ENCODE peak calls at places on chromosomes 1 and 21, in five cellular contexts. P is HepG2, S is K562, M is GM23338, G is GM12878. H is an unnamed sample.
A peak's percentile ranks its signal among the peaks of the same experiment; 100 is the strongest.

GRCh38 chr1:87330201-87330953 is 1.7 kb downstream of the LMO4 start:
- DNase-seq in P (no peak), S (peak; percentile 56), M (peak; percentile 79), G (no peak), H (no peak)

GRCh38 chr1:19758227-19758830 is 41.4 kb downstream of the TMCO4 start:
- DNase-seq in P (no peak), S (no peak), M (no peak), G (no peak), H (no peak)

GRCh38 chr1:152596986-152597385 is 3.0 kb upstream of the LCE3C start:
- DNase-seq in P (peak; percentile 55), S (no peak), M (no peak), G (no peak), H (no peak)

GRCh38 chr1:101474039-101474665 is 237.3 kb downstream of the S1PR1 start:
- DNase-seq in P (peak; percentile 16), S (peak; percentile 34), M (peak; percentile 82), G (no peak), H (peak; percentile 30)

GRCh38 chr1:222880586-222880985 is 65.7 kb downstream of the DISP1 start:
- DNase-seq in P (no peak), S (no peak), M (no peak), G (no peak), H (peak; percentile 23)

GRCh38 chr1:17109897-17110554 is 9.2 kb downstream of the PADI2 start:
- DNase-seq in P (no peak), S (no peak), M (no peak), G (no peak), H (no peak)

GRCh38 chr21:35801388-35801787 is 258.9 kb downstream of the SETD4 start:
- DNase-seq in P (no peak), S (no peak), M (no peak), G (no peak), H (no peak)

GRCh38 chr1:41404308-41404755 is 43.1 kb downstream of the FOXO6 start:
- DNase-seq in P (no peak), S (no peak), M (peak; percentile 90), G (no peak), H (peak; percentile 21)

GRCh38 chr1:36857761-36858160 is 176.6 kb downstream of the GRIK3 start:
- DNase-seq in P (no peak), S (no peak), M (no peak), G (no peak), H (no peak)

GRCh38 chr1:21338568-21339401 is 48.5 kb upstream of the ECE1 start:
- DNase-seq in P (peak; percentile 91), S (no peak), M (no peak), G (no peak), H (peak; percentile 78)
- TF ChIP-seq JUNB in P (no peak), S (no peak), M (no peak), G (no peak), H (no peak)

GRCh38 chr1:31415658-31416057 is 2.6 kb downstream of the SERINC2 start:
- DNase-seq in P (no peak), S (no peak), M (no peak), G (no peak), H (no peak)

GRCh38 chr1:31412205-31412604 is 808 bp upstream of the SERINC2 start:
- DNase-seq in P (no peak), S (no peak), M (no peak), G (no peak), H (no peak)

GRCh38 chr1:31414692-31415370 is 1.8 kb downstream of the SERINC2 start:
- DNase-seq in P (no peak), S (no peak), M (no peak), G (no peak), H (no peak)

GRCh38 chr1:31412732-31413404 is at the start of gene SERINC2:
- DNase-seq in P (no peak), S (peak; percentile 40), M (peak; percentile 84), G (no peak), H (no peak)

GRCh38 chr1:31413405-31414005 is 492 bp downstream of the SERINC2 start:
- DNase-seq in P (no peak), S (peak; percentile 55), M (peak; percentile 43), G (no peak), H (peak; percentile 48)
- TF ChIP-seq JUNB in P (no peak), S (no peak), M (no peak), G (no peak), H (no peak)

GRCh38 chr21:42411891-42412635 is 8.4 kb downstream of the UBASH3A start:
- DNase-seq in P (no peak), S (no peak), M (no peak), G (no peak), H (no peak)
- TF ChIP-seq JUNB in P (no peak), S (no peak), M (no peak), G (no peak), H (no peak)

DNA sequence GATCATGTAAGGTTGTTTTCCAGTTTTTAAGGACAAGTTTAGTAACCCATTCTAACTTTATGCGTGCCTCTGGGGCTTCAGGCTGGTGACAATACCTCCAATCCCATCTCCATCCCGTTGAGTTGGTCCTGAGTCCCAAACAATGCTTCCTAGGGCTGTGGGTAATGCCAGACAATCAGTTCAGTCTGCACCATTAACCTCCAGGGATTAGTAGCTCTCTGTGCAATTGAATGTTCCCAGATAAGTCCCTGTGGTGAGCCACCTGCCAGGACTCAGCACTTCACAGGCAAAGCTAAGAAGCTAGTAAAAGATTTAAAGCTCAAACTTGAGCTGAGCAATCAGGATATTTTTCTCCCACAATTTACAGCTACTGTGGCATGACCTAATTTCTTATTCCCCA is 462.2 kb upstream of the PTBP2 start:
- DNase-seq in P (no peak), S (no peak), M (peak; percentile 2), G (no peak), H (no peak)
- TF ChIP-seq JUNB in P (no peak), S (no peak), M (no peak), G (no peak), H (no peak)

GRCh38 chr1:230717251-230717650 is 3.3 kb upstream of the AGT start:
- DNase-seq in P (no peak), S (no peak), M (no peak), G (no peak), H (no peak)
- TF ChIP-seq JUNB in P (no peak), S (no peak), M (no peak), G (no peak), H (no peak)

GRCh38 chr1:197330213-197330612 is 62.2 kb downstream of the CRB1 start:
- DNase-seq in P (no peak), S (no peak), M (no peak), G (no peak), H (no peak)

GRCh38 chr1:197331565-197331964 is 63.5 kb downstream of the CRB1 start:
- DNase-seq in P (no peak), S (no peak), M (no peak), G (no peak), H (no peak)

GRCh38 chr1:197327776-197328364 is 59.8 kb downstream of the CRB1 start:
- DNase-seq in P (no peak), S (no peak), M (peak; percentile 53), G (no peak), H (peak; percentile 5)
- TF ChIP-seq JUNB in P (no peak), S (no peak), M (no peak), G (no peak), H (no peak)